ENCODE peak calls at places on chromosome 18, in six cellular contexts. Y, S, E, G, V and J are unnamed samples.

GRCh38 chr18:64055019-64055418 is 85.1 kb downstream of the SERPINB8 start:
- DNase-seq in Y (no peak), S (no peak), E (no peak), G (no peak), V (no peak), J (no peak)

GRCh38 chr18:79764131-79764530 is 33.6 kb upstream of the KCNG2 start:
- DNase-seq in Y (no peak), S (no peak), E (no peak), G (no peak), V (no peak), J (no peak)

GRCh38 chr18:76958692-76959341 is 136.5 kb downstream of the ZNF236 start:
- DNase-seq in Y (peak; percentile 75), S (no peak), E (no peak), G (no peak), V (no peak), J (peak; percentile 31)

GRCh38 chr18:77099501-77100370 is 32.8 kb downstream of the MBP start:
- DNase-seq in Y (no peak), S (no peak), E (no peak), G (no peak), V (no peak), J (no peak)

GRCh38 chr18:36672437-36673344 is 156.1 kb downstream of the TPGS2 start:
- DNase-seq in Y (no peak), S (peak; percentile 67), E (peak; percentile 31), G (no peak), V (no peak), J (no peak)

GRCh38 chr18:74268933-74269620 is 22.7 kb downstream of the CYB5A start:
- DNase-seq in Y (peak; percentile 80), S (no peak), E (no peak), G (no peak), V (peak; percentile 48), J (no peak)

GRCh38 chr18:63366270-63366990 is 576 bp downstream of the KDSR start:
- DNase-seq in Y (peak; percentile 76), S (peak; percentile 68), E (peak; percentile 52), G (peak; percentile 55), V (peak; percentile 47), J (peak; percentile 23)

GRCh38 chr18:45962461-45962860 is 4.7 kb downstream of the EPG5 start:
- DNase-seq in Y (no peak), S (no peak), E (no peak), G (no peak), V (no peak), J (no peak)

GRCh38 chr18:62101236-62101635 is 85.6 kb downstream of the PIGN start:
- DNase-seq in Y (no peak), S (no peak), E (no peak), G (no peak), V (no peak), J (no peak)

DNA sequence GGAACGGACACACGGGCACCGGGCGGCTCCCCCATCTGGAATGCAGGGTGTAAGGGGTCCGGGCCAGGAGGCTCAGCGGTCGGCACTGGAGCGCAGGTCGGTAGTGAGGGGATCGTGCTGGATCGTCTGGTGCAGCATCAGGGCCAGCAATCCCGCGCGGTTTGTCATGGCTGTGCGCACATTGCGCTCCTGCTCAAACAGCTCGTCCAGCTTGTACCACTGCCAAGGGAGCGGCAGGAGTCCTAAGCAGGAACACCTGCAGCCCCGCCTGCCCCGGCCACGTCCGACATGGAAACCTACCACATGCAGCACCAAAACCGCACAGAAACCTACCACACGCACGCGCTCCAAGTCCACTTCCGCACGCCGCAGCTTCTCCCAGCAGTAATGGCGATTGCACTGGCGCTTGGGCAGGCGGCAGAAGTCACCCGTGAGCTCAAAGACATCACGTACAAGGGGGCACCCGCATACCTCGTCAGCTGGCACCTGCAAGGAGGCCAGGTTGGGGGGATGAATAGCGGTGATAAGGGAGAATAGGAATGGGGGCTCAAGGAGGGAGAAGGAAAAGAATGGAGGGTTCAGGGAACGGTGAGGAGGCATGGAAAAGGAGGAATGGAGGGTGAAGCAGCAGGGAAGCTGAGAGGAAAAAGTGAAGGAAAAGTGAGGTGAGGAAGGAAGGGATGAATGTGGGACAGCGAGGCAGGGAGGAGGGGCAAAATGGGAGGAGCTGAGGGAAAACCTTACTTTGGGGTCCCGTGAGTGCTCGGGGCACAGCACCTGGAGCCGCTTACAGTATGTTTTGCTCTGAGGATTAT is 1.4 kb upstream of the MBD1 start:
- DNase-seq in Y (no peak), S (no peak), E (no peak), G (peak; percentile 71), V (no peak), J (no peak)
- H3K4me3 ChIP-seq in Y (no peak overlapping the region), S (peak overlapping the region; percentile 94), E (no peak overlapping the region), G (no peak overlapping the region), V (no peak overlapping the region), J (no peak overlapping the region)

GRCh38 chr18:40555914-40556313 is 1399.1 kb upstream of the PIK3C3 start:
- DNase-seq in Y (no peak), S (no peak), E (no peak), G (no peak), V (no peak), J (no peak)
- H3K27ac ChIP-seq in Y (peak overlapping the region; percentile 40), S (no peak overlapping the region), E (no peak overlapping the region), G (no peak overlapping the region), V (no peak overlapping the region), J (no peak overlapping the region)

GRCh38 chr18:57648414-57648813 is 26.8 kb upstream of the NARS1 start:
- DNase-seq in Y (no peak), S (no peak), E (no peak), G (no peak), V (no peak), J (no peak)

GRCh38 chr18:57649536-57650495 is 28.2 kb upstream of the NARS1 start:
- DNase-seq in Y (no peak), S (no peak), E (peak; percentile 45), G (no peak), V (no peak), J (no peak)

GRCh38 chr18:57640236-57640635 is 18.6 kb upstream of the NARS1 start:
- DNase-seq in Y (no peak), S (no peak), E (no peak), G (no peak), V (no peak), J (no peak)

GRCh38 chr18:57640749-57641148 is 19.1 kb upstream of the NARS1 start:
- DNase-seq in Y (no peak), S (no peak), E (no peak), G (no peak), V (no peak), J (no peak)

GRCh38 chr18:57644540-57644939 is 22.9 kb upstream of the NARS1 start:
- DNase-seq in Y (no peak), S (no peak), E (peak; percentile 25), G (no peak), V (no peak), J (no peak)
- TF ChIP-seq CTCF in Y (peak; percentile 40), S (peak; percentile 20), E (peak; percentile 40), G (no peak), V (no peak), J (no peak)

GRCh38 chr18:69259282-69259681 is 141.4 kb upstream of the DOK6 start:
- DNase-seq in Y (no peak), S (no peak), E (no peak), G (no peak), V (no peak), J (no peak)

GRCh38 chr18:69261436-69261835 is 139.3 kb upstream of the DOK6 start:
- DNase-seq in Y (no peak), S (no peak), E (no peak), G (no peak), V (no peak), J (no peak)

DNA sequence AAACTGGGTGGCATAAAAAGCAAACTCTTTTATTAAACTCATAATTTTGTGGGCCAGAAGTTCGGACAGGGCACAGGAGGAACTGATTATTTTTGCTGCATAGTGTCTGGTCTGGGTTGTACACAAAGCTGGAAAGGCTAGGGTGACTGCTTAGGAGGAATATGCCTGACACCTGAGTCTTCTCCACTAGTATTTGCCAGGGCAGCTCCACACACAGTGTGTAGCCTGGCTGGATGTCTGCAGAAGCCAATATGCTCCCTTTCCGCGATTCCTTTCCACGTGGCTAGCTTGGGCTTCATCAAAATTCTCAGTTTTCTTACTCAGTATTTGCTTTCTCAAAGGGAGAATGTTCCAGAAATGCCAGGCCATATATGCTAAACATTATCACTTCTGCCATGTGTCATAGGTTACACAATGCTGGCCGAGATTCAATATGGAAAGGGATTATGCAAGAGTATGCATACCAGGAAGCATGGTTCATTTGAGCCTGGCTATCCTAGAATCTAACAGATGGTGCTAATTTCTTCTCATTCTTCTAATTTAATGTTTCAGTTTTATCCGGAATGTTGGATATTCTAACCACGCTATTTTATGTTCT is 142.7 kb upstream of the DOK6 start:
- DNase-seq in Y (no peak), S (no peak), E (no peak), G (no peak), V (no peak), J (no peak)
- H3K4me3 ChIP-seq in Y (no peak overlapping the region), S (no peak overlapping the region), E (no peak overlapping the region), G (no peak overlapping the region), V (no peak overlapping the region), J (no peak overlapping the region)

GRCh38 chr18:11324510-11324909 is 175.1 kb upstream of the PIEZO2 start:
- DNase-seq in Y (no peak), S (no peak), E (no peak), G (no peak), V (no peak), J (no peak)

GRCh38 chr18:11324956-11325873 is 175.8 kb upstream of the PIEZO2 start:
- DNase-seq in Y (no peak), S (no peak), E (no peak), G (no peak), V (no peak), J (no peak)

GRCh38 chr18:11322006-11322405 is 172.6 kb upstream of the PIEZO2 start:
- DNase-seq in Y (no peak), S (no peak), E (no peak), G (no peak), V (no peak), J (no peak)

GRCh38 chr18:11322716-11323115 is 173.3 kb upstream of the PIEZO2 start:
- DNase-seq in Y (no peak), S (no peak), E (peak; percentile 6), G (no peak), V (no peak), J (no peak)

DNA sequence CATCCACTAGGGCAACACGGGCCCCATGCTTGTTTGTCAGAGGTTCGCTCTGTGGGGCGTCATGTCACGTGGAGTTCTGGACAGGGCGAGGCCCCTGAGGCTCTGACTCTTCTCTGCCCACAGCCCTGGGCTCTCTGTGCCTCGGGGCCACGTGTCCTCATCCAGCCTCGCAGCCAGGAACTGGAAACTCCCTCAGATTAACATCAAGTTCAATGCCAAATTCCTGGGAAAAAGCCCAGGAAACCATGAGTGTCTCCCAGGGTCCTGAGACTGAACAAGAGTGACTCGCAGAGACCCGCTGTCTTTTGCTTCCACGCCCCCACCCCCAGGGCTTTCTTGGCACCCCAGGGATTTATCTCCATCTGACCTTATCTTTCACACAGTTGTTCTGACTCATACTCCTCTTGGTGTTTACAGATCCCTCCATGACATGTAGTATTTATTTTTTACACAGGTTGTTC is 174.0 kb upstream of the PIEZO2 start:
- DNase-seq in Y (no peak), S (no peak), E (peak; percentile 61), G (no peak), V (no peak), J (no peak)
- H3K27ac ChIP-seq in Y (no peak overlapping the region), S (no peak overlapping the region), E (peak overlapping the region; percentile 54), G (no peak overlapping the region), V (no peak overlapping the region), J (peak overlapping the region; percentile 12)

DNA sequence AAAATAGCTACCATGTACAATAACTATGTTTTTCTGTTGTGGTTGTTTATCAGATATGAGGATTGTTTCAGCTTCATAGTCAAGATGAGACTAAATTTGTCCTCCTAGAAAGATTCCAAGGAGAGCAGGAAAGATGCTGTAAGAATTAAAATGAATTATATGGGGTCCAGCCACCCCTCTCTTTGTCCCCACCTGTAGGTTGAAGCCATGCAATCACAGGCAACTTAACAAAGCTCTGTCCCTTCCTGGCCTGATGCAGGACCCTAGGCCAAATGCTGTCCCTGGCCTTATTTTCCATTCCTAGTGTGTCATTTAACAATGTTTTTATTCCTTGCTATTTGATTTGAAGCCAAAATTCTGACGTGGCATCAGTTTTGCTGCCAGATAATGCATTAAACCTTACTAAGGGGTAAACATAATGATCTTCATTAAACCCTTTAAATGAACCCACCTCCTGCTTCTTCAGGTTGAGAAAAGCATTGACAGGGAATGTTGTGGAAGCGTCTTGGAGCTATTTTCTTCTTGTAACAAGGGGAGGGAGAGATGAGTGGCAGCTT is 240.9 kb upstream of the ZNF521 start:
- DNase-seq in Y (no peak), S (no peak), E (no peak), G (no peak), V (no peak), J (no peak)
- TF ChIP-seq CTCF in Y (no peak), S (no peak), E (no peak), G (no peak), V (no peak), J (no peak)